ENCODE peak calls at places on chromosomes 4 and X, in four cellular contexts. One of them, this sample, is unnamed.

GRCh38 chr4:7161721-7162214 is 30.6 kb upstream of the SORCS2 start:
- DNase-seq in SK-N-SH: peak
- DNase-seq in mammary epithelial cell: no peak
- DNase-seq in brain microvascular endothelial cell: no peak
- DNase-seq in this sample: peak

GRCh38 chrX:17375631-17376380 is 806 bp downstream of the NHS start:
- DNase-seq in SK-N-SH: peak
- DNase-seq in mammary epithelial cell: peak
- DNase-seq in brain microvascular endothelial cell: no peak
- DNase-seq in this sample: peak

GRCh38 chr4:73142995-73143547 is 73.6 kb upstream of the COX18 start:
- DNase-seq in SK-N-SH: no peak
- DNase-seq in mammary epithelial cell: no peak
- DNase-seq in brain microvascular endothelial cell: no peak
- DNase-seq in this sample: no peak

GRCh38 chr4:158775091-158775651 is 6.3 kb downstream of the FNIP2 start:
- DNase-seq in SK-N-SH: no peak
- DNase-seq in mammary epithelial cell: peak
- DNase-seq in brain microvascular endothelial cell: peak
- DNase-seq in this sample: no peak

GRCh38 chrX:5726246-5726645 is 502.4 kb downstream of the NLGN4X start:
- DNase-seq in SK-N-SH: no peak
- DNase-seq in mammary epithelial cell: peak
- DNase-seq in brain microvascular endothelial cell: no peak
- DNase-seq in this sample: no peak

GRCh38 chr4:7721984-7722551 is 217.6 kb downstream of the AFAP1 start:
- DNase-seq in SK-N-SH: no peak
- DNase-seq in mammary epithelial cell: no peak
- DNase-seq in brain microvascular endothelial cell: peak
- DNase-seq in this sample: peak

GRCh38 chrX:11566158-11566557 is 99.6 kb downstream of the ARHGAP6 start:
- DNase-seq in SK-N-SH: no peak
- DNase-seq in mammary epithelial cell: no peak
- DNase-seq in brain microvascular endothelial cell: no peak
- DNase-seq in this sample: no peak

GRCh38 chr4:172514011-172514410 is 654.6 kb upstream of the GALNT7 start:
- DNase-seq in SK-N-SH: no peak
- DNase-seq in mammary epithelial cell: no peak
- DNase-seq in brain microvascular endothelial cell: no peak
- DNase-seq in this sample: no peak

GRCh38 chr4:173252024-173252935 is 81.9 kb downstream of the HMGB2 start:
- DNase-seq in SK-N-SH: no peak
- DNase-seq in mammary epithelial cell: peak
- DNase-seq in brain microvascular endothelial cell: peak
- DNase-seq in this sample: peak

GRCh38 chrX:40098264-40099045 is 697 bp upstream of the BCOR start:
- DNase-seq in SK-N-SH: peak
- DNase-seq in mammary epithelial cell: peak
- DNase-seq in brain microvascular endothelial cell: no peak
- DNase-seq in this sample: peak

GRCh38 chr4:3479358-3480101 is 16.4 kb downstream of the DOK7 start:
- DNase-seq in SK-N-SH: no peak
- DNase-seq in mammary epithelial cell: no peak
- DNase-seq in brain microvascular endothelial cell: no peak
- DNase-seq in this sample: no peak

GRCh38 chrX:102042706-102043325 is 82.7 kb upstream of the TCEAL2 start:
- DNase-seq in SK-N-SH: no peak
- DNase-seq in mammary epithelial cell: no peak
- DNase-seq in brain microvascular endothelial cell: no peak
- DNase-seq in this sample: no peak

GRCh38 chr4:92305878-92306520 is 2.2 kb downstream of the GRID2 start:
- DNase-seq in SK-N-SH: peak
- DNase-seq in mammary epithelial cell: no peak
- DNase-seq in brain microvascular endothelial cell: no peak
- DNase-seq in this sample: no peak

GRCh38 chrX:15988661-15989603 is 134.3 kb upstream of the AP1S2 start:
- DNase-seq in SK-N-SH: no peak
- DNase-seq in mammary epithelial cell: peak
- DNase-seq in brain microvascular endothelial cell: peak
- DNase-seq in this sample: no peak

GRCh38 chr4:6071959-6072720 is 53.9 kb upstream of the C4orf50 start:
- DNase-seq in SK-N-SH: peak
- DNase-seq in mammary epithelial cell: no peak
- DNase-seq in brain microvascular endothelial cell: no peak
- DNase-seq in this sample: no peak

GRCh38 chr4:15906024-15906443 is 32.5 kb downstream of the FGFBP1 start:
- DNase-seq in SK-N-SH: no peak
- DNase-seq in mammary epithelial cell: peak
- DNase-seq in brain microvascular endothelial cell: no peak
- DNase-seq in this sample: no peak

GRCh38 chr4:175531405-175532091 is 280.5 kb downstream of the GPM6A start:
- DNase-seq in SK-N-SH: no peak
- DNase-seq in mammary epithelial cell: peak
- DNase-seq in brain microvascular endothelial cell: peak
- DNase-seq in this sample: no peak

GRCh38 chrX:32514986-32515385 is 696.4 kb downstream of the DMD start:
- DNase-seq in SK-N-SH: no peak
- DNase-seq in mammary epithelial cell: no peak
- DNase-seq in brain microvascular endothelial cell: no peak
- DNase-seq in this sample: no peak

GRCh38 chr4:121696140-121696640 is 590 bp downstream of the ANXA5 start:
- DNase-seq in SK-N-SH: peak
- DNase-seq in mammary epithelial cell: peak
- DNase-seq in brain microvascular endothelial cell: peak
- DNase-seq in this sample: peak

GRCh38 chr4:76966024-76966579 is 16.6 kb downstream of the SEPTIN11 start:
- DNase-seq in SK-N-SH: no peak
- DNase-seq in mammary epithelial cell: no peak
- DNase-seq in brain microvascular endothelial cell: no peak
- DNase-seq in this sample: no peak
- H3K27ac ChIP-seq in SK-N-SH: no peak
- H3K27ac ChIP-seq in mammary epithelial cell: no peak
- H3K27ac ChIP-seq in brain microvascular endothelial cell: no peak
- H3K27ac ChIP-seq in this sample: no peak

DNA sequence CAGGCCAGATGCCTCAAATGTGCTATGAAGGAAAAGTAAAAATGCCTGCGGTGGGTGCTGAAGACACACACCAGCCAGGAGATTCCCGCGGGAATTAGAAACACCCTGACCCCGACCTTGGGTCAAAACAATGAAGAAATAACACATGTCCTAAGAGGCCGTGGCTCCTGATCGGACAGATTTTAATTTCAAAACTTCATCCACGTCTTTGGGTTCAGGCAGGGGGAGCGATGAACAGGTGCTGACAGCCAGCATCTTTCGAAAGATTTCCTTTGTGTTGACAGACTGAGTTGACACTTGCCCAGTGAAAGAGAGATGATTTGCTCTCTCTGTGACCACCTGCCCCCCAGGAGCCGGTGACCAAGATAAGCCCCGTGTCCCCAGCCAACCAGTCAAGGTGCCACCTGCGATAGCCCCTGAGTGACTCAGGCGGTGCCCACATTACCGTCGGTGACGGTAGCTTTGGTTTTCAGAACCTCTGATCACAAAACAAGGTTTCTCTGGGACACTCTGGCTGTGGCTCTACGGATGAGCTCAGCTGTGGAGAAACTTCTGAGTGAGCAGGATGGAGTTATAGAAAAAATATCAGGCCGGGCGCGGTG is 11.0 kb upstream of the IL3RA start:
- DNase-seq in SK-N-SH: no peak
- DNase-seq in mammary epithelial cell: no peak
- DNase-seq in brain microvascular endothelial cell: no peak
- DNase-seq in this sample: no peak
- H3K4me3 ChIP-seq in SK-N-SH: no peak
- H3K4me3 ChIP-seq in mammary epithelial cell: no peak
- H3K4me3 ChIP-seq in brain microvascular endothelial cell: no peak
- H3K4me3 ChIP-seq in this sample: no peak

DNA sequence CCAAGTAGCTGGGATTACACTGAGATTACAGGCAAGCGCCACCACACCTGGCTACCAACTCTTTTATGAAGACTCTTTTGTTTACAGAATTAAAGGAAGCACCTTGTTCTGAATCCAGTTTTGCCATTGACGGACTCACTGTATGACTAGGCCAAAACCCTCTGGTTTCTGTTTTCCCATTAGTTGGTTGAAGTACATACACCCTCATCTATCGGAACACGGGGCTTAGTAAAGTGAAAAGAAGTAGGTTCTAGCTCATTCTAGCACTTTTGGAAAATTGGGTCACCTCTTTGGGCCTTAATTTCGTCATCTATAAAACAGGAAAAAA is 360.4 kb upstream of the ZCCHC13 start:
- DNase-seq in SK-N-SH: no peak
- DNase-seq in mammary epithelial cell: peak
- DNase-seq in brain microvascular endothelial cell: no peak
- DNase-seq in this sample: no peak
- H3K27ac ChIP-seq in SK-N-SH: peak
- H3K27ac ChIP-seq in mammary epithelial cell: peak
- H3K27ac ChIP-seq in brain microvascular endothelial cell: peak
- H3K27ac ChIP-seq in this sample: peak

GRCh38 chrX:155957843-155958242 is 39.7 kb upstream of the IL9R start:
- DNase-seq in SK-N-SH: no peak
- DNase-seq in mammary epithelial cell: no peak
- DNase-seq in brain microvascular endothelial cell: no peak
- DNase-seq in this sample: no peak

GRCh38 chrX:155956649-155957048 is 40.8 kb upstream of the IL9R start:
- DNase-seq in SK-N-SH: no peak
- DNase-seq in mammary epithelial cell: no peak
- DNase-seq in brain microvascular endothelial cell: no peak
- DNase-seq in this sample: no peak

GRCh38 chrX:155962906-155963305 is 34.6 kb upstream of the IL9R start:
- DNase-seq in SK-N-SH: no peak
- DNase-seq in mammary epithelial cell: no peak
- DNase-seq in brain microvascular endothelial cell: no peak
- DNase-seq in this sample: no peak

GRCh38 chrX:155956099-155956498 is 41.4 kb upstream of the IL9R start:
- DNase-seq in SK-N-SH: no peak
- DNase-seq in mammary epithelial cell: no peak
- DNase-seq in brain microvascular endothelial cell: no peak
- DNase-seq in this sample: no peak

DNA sequence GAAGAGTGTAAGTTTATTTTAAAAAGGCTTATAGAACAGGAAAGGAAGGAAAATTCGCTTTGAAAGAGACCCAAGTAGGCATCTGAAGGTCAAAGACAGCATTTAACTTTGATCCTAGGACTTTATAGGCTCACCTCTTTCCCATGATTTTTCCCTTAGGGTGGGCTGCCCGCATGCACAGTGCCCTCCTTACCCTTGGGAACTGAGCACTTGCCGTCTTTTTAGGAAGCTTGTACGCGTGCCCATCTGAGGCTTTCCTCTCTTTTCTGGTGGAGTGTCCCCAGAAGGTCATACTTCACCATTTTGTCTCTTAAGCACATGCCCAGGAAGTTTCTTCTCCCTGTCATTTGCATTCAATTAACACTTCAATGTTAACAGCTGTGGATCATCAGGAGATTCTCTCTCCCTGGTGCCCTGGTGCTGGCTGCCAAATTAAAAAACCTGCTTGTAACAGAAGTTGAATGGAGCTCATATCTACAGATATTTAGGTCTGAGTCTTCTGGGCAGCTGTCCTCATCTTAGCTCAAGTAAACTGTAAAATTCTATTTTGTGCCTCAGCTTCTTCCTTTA is 38.4 kb upstream of the IL9R start:
- DNase-seq in SK-N-SH: no peak
- DNase-seq in mammary epithelial cell: no peak
- DNase-seq in brain microvascular endothelial cell: no peak
- DNase-seq in this sample: no peak
- H3K4me3 ChIP-seq in SK-N-SH: no peak
- H3K4me3 ChIP-seq in mammary epithelial cell: no peak
- H3K4me3 ChIP-seq in brain microvascular endothelial cell: no peak
- H3K4me3 ChIP-seq in this sample: no peak

GRCh38 chr4:111537861-111538260 is 607.4 kb upstream of the FAM241A start:
- DNase-seq in SK-N-SH: no peak
- DNase-seq in mammary epithelial cell: no peak
- DNase-seq in brain microvascular endothelial cell: no peak
- DNase-seq in this sample: no peak
- H3K27ac ChIP-seq in SK-N-SH: no peak
- H3K27ac ChIP-seq in mammary epithelial cell: no peak
- H3K27ac ChIP-seq in brain microvascular endothelial cell: no peak
- H3K27ac ChIP-seq in this sample: no peak

GRCh38 chr4:141154725-141155124 is 21.5 kb upstream of the RNF150 start:
- DNase-seq in SK-N-SH: no peak
- DNase-seq in mammary epithelial cell: no peak
- DNase-seq in brain microvascular endothelial cell: no peak
- DNase-seq in this sample: no peak
- H3K4me3 ChIP-seq in SK-N-SH: no peak
- H3K4me3 ChIP-seq in mammary epithelial cell: no peak
- H3K4me3 ChIP-seq in brain microvascular endothelial cell: no peak
- H3K4me3 ChIP-seq in this sample: no peak

This sample was measured in cardiac muscle cell.